ENCODE peak calls at places on chromosome 13, in eight cellular contexts. One of them, this sample, is unnamed.

GRCh38 chr13:66506031-66506777 is 723.9 kb downstream of the PCDH9 start:
- DNase-seq in cardiac muscle cell: no peak
- DNase-seq in Peyer's patch: no peak
- DNase-seq in HCT116: no peak
- DNase-seq in body of pancreas: no peak
- DNase-seq in stomach: no peak
- DNase-seq in ovary: no peak
- DNase-seq in spleen: no peak
- DNase-seq in this sample: no peak

GRCh38 chr13:103250071-103250470 is 183.9 kb upstream of the SLC10A2 start:
- DNase-seq in cardiac muscle cell: no peak
- DNase-seq in Peyer's patch: no peak
- DNase-seq in HCT116: no peak
- DNase-seq in body of pancreas: no peak
- DNase-seq in stomach: no peak
- DNase-seq in ovary: no peak
- DNase-seq in spleen: no peak
- DNase-seq in this sample: no peak

GRCh38 chr13:113906566-113906965 is 42.7 kb upstream of the GAS6 start:
- DNase-seq in cardiac muscle cell: no peak
- DNase-seq in Peyer's patch: no peak
- DNase-seq in HCT116: no peak
- DNase-seq in body of pancreas: no peak
- DNase-seq in stomach: peak
- DNase-seq in ovary: no peak
- DNase-seq in spleen: peak
- DNase-seq in this sample: no peak

GRCh38 chr13:70585109-70585508 is 476.9 kb upstream of the KLHL1 start:
- DNase-seq in cardiac muscle cell: no peak
- DNase-seq in Peyer's patch: no peak
- DNase-seq in HCT116: no peak
- DNase-seq in body of pancreas: no peak
- DNase-seq in stomach: no peak
- DNase-seq in ovary: no peak
- DNase-seq in spleen: no peak
- DNase-seq in this sample: no peak

GRCh38 chr13:106284358-106284757 is 251.1 kb downstream of the EFNB2 start:
- DNase-seq in cardiac muscle cell: no peak
- DNase-seq in Peyer's patch: no peak
- DNase-seq in HCT116: no peak
- DNase-seq in body of pancreas: no peak
- DNase-seq in stomach: no peak
- DNase-seq in ovary: no peak
- DNase-seq in spleen: no peak
- DNase-seq in this sample: peak

GRCh38 chr13:111280666-111281577 is 39.5 kb upstream of the TEX29 start:
- DNase-seq in cardiac muscle cell: no peak
- DNase-seq in Peyer's patch: no peak
- DNase-seq in HCT116: no peak
- DNase-seq in body of pancreas: no peak
- DNase-seq in stomach: no peak
- DNase-seq in ovary: no peak
- DNase-seq in spleen: no peak
- DNase-seq in this sample: no peak

GRCh38 chr13:29753593-29754485 is 96.6 kb downstream of the UBL3 start:
- DNase-seq in cardiac muscle cell: no peak
- DNase-seq in Peyer's patch: no peak
- DNase-seq in HCT116: no peak
- DNase-seq in body of pancreas: no peak
- DNase-seq in stomach: no peak
- DNase-seq in ovary: no peak
- DNase-seq in spleen: no peak
- DNase-seq in this sample: no peak

GRCh38 chr13:86080340-86080995 is 281.2 kb upstream of the SLITRK6 start:
- DNase-seq in cardiac muscle cell: no peak
- DNase-seq in Peyer's patch: no peak
- DNase-seq in HCT116: no peak
- DNase-seq in body of pancreas: no peak
- DNase-seq in stomach: no peak
- DNase-seq in ovary: no peak
- DNase-seq in spleen: no peak
- DNase-seq in this sample: peak

GRCh38 chr13:44098559-44098958 is 218.9 kb downstream of the LACC1 start:
- DNase-seq in cardiac muscle cell: no peak
- DNase-seq in Peyer's patch: peak
- DNase-seq in HCT116: no peak
- DNase-seq in body of pancreas: no peak
- DNase-seq in stomach: no peak
- DNase-seq in ovary: no peak
- DNase-seq in spleen: no peak
- DNase-seq in this sample: no peak

GRCh38 chr13:29922896-29923295 is 72.5 kb upstream of the UBL3 start:
- DNase-seq in cardiac muscle cell: no peak
- DNase-seq in Peyer's patch: no peak
- DNase-seq in HCT116: no peak
- DNase-seq in body of pancreas: no peak
- DNase-seq in stomach: no peak
- DNase-seq in ovary: no peak
- DNase-seq in spleen: no peak
- DNase-seq in this sample: no peak

DNA sequence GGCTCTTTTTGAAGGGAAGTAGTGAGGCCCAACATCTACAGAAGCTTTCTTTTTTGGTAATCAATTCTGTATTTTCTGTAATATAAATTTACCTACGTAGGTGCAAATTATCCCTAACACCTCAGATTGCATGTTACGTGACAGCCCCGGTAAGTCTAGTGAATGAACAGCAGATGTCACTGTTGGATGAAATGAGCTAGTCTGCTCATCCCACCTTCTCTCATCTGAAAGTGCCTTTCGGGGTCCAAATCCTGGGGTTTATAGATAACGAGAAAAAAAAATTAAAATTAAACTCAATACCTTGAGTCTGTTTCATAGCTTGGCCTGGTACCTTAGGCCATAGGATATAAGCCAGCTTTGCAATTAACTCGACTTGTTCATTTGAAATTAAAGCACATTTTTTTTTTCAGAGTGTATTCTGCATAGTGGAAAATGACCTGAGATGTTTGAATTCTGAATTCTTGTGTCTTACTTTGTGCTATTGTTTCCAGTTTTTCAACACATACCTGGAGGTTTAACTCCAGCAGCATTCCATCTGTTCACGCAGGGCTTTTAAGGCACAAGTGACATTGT is 548.2 kb downstream of the GPC5 start:
- DNase-seq in cardiac muscle cell: peak
- DNase-seq in Peyer's patch: no peak
- DNase-seq in HCT116: no peak
- DNase-seq in body of pancreas: no peak
- DNase-seq in stomach: no peak
- DNase-seq in ovary: no peak
- DNase-seq in spleen: no peak
- DNase-seq in this sample: no peak
- TF ChIP-seq CTCF in cardiac muscle cell: peak
- TF ChIP-seq CTCF in Peyer's patch: no peak
- TF ChIP-seq CTCF in HCT116: no peak
- TF ChIP-seq CTCF in body of pancreas: peak
- TF ChIP-seq CTCF in stomach: no peak
- TF ChIP-seq CTCF in ovary: no peak
- TF ChIP-seq CTCF in spleen: peak
- TF ChIP-seq CTCF in this sample: peak

GRCh38 chr13:40389081-40389641 is 277.3 kb downstream of the FOXO1 start:
- DNase-seq in cardiac muscle cell: no peak
- DNase-seq in Peyer's patch: no peak
- DNase-seq in HCT116: no peak
- DNase-seq in body of pancreas: no peak
- DNase-seq in stomach: no peak
- DNase-seq in ovary: no peak
- DNase-seq in spleen: no peak
- DNase-seq in this sample: no peak

GRCh38 chr13:40386586-40386985 is 279.9 kb downstream of the FOXO1 start:
- DNase-seq in cardiac muscle cell: no peak
- DNase-seq in Peyer's patch: no peak
- DNase-seq in HCT116: no peak
- DNase-seq in body of pancreas: no peak
- DNase-seq in stomach: no peak
- DNase-seq in ovary: no peak
- DNase-seq in spleen: no peak
- DNase-seq in this sample: no peak

GRCh38 chr13:40387775-40388174 is 278.7 kb downstream of the FOXO1 start:
- DNase-seq in cardiac muscle cell: no peak
- DNase-seq in Peyer's patch: no peak
- DNase-seq in HCT116: no peak
- DNase-seq in body of pancreas: no peak
- DNase-seq in stomach: no peak
- DNase-seq in ovary: no peak
- DNase-seq in spleen: no peak
- DNase-seq in this sample: no peak

GRCh38 chr13:40390290-40391008 is 276.0 kb downstream of the FOXO1 start:
- DNase-seq in cardiac muscle cell: no peak
- DNase-seq in Peyer's patch: no peak
- DNase-seq in HCT116: no peak
- DNase-seq in body of pancreas: no peak
- DNase-seq in stomach: no peak
- DNase-seq in ovary: no peak
- DNase-seq in spleen: no peak
- DNase-seq in this sample: no peak

GRCh38 chr13:40388617-40389016 is 277.8 kb downstream of the FOXO1 start:
- DNase-seq in cardiac muscle cell: no peak
- DNase-seq in Peyer's patch: peak
- DNase-seq in HCT116: no peak
- DNase-seq in body of pancreas: peak
- DNase-seq in stomach: peak
- DNase-seq in ovary: no peak
- DNase-seq in spleen: peak
- DNase-seq in this sample: no peak
- H3K4me3 ChIP-seq in cardiac muscle cell: no peak
- H3K4me3 ChIP-seq in Peyer's patch: peak
- H3K4me3 ChIP-seq in HCT116: no peak
- H3K4me3 ChIP-seq in body of pancreas: no peak
- H3K4me3 ChIP-seq in stomach: no peak
- H3K4me3 ChIP-seq in ovary: no peak
- H3K4me3 ChIP-seq in spleen: no peak
- H3K4me3 ChIP-seq in this sample: no peak

DNA sequence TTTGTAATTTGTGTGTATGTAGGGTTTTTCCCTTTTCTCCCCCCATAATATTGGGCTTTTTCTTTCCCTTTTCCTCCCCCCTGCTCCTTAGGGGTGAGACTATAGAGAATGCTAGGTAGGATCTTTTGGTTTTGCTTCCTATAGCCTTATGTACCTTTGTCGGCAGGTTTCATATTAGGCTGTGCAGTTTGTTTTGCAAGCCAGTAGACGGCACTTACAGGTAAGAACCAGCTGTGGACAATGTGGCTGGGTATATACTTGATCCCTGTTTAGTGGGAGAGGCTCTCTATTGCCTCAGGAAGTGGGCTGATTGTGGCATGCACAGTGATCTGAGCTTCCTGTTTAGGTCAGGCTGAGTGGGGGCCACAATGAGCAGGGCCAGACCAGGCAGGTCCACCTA is 359.2 kb upstream of the OBI1 start:
- DNase-seq in cardiac muscle cell: no peak
- DNase-seq in Peyer's patch: no peak
- DNase-seq in HCT116: no peak
- DNase-seq in body of pancreas: no peak
- DNase-seq in stomach: no peak
- DNase-seq in ovary: no peak
- DNase-seq in spleen: no peak
- DNase-seq in this sample: no peak
- TF ChIP-seq CTCF in cardiac muscle cell: no peak
- TF ChIP-seq CTCF in Peyer's patch: no peak
- TF ChIP-seq CTCF in HCT116: no peak
- TF ChIP-seq CTCF in body of pancreas: no peak
- TF ChIP-seq CTCF in stomach: no peak
- TF ChIP-seq CTCF in ovary: no peak
- TF ChIP-seq CTCF in spleen: no peak
- TF ChIP-seq CTCF in this sample: no peak

GRCh38 chr13:46075811-46076210 is 23.3 kb upstream of the ZC3H13 start:
- DNase-seq in cardiac muscle cell: no peak
- DNase-seq in Peyer's patch: no peak
- DNase-seq in HCT116: no peak
- DNase-seq in body of pancreas: no peak
- DNase-seq in stomach: no peak
- DNase-seq in ovary: no peak
- DNase-seq in spleen: no peak
- DNase-seq in this sample: no peak
- H3K4me3 ChIP-seq in cardiac muscle cell: no peak
- H3K4me3 ChIP-seq in Peyer's patch: no peak
- H3K4me3 ChIP-seq in HCT116: no peak
- H3K4me3 ChIP-seq in body of pancreas: no peak
- H3K4me3 ChIP-seq in stomach: no peak
- H3K4me3 ChIP-seq in ovary: no peak
- H3K4me3 ChIP-seq in spleen: no peak
- H3K4me3 ChIP-seq in this sample: no peak

GRCh38 chr13:57552441-57552840 is 79.1 kb upstream of the PCDH17 start:
- DNase-seq in cardiac muscle cell: no peak
- DNase-seq in Peyer's patch: no peak
- DNase-seq in HCT116: no peak
- DNase-seq in body of pancreas: no peak
- DNase-seq in stomach: no peak
- DNase-seq in ovary: no peak
- DNase-seq in spleen: no peak
- DNase-seq in this sample: no peak

GRCh38 chr13:57553932-57554331 is 77.6 kb upstream of the PCDH17 start:
- DNase-seq in cardiac muscle cell: no peak
- DNase-seq in Peyer's patch: no peak
- DNase-seq in HCT116: no peak
- DNase-seq in body of pancreas: no peak
- DNase-seq in stomach: no peak
- DNase-seq in ovary: no peak
- DNase-seq in spleen: no peak
- DNase-seq in this sample: no peak

DNA sequence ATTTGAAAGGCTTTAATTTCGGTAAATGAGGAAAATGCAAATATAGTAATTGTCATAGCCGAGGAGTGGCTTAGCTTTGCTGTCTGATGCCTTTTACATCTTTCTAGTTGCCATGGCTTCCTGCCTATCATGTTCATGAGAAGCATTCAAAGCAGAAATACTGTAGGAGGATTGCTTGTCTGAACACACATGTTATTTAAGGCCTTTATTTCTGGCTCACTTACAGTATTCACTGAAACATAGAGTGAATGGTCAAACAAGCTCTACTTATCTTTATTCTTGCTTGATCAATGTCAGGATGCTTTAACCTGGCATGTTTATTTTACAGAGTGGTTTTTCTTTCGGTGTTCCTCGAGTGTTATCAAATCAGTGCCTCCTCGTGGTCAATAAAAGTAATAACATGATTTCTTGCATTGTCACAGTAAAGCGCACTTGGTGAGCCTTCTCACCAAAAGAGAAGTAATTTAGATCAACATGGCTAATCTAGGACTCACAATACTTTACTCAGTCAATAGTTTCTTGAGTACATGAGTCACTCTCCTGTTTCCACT is 73.5 kb upstream of the PCDH17 start:
- DNase-seq in cardiac muscle cell: peak
- DNase-seq in Peyer's patch: no peak
- DNase-seq in HCT116: no peak
- DNase-seq in body of pancreas: no peak
- DNase-seq in stomach: no peak
- DNase-seq in ovary: no peak
- DNase-seq in spleen: no peak
- DNase-seq in this sample: peak
- TF ChIP-seq CTCF in cardiac muscle cell: no peak
- TF ChIP-seq CTCF in Peyer's patch: no peak
- TF ChIP-seq CTCF in HCT116: peak
- TF ChIP-seq CTCF in body of pancreas: peak
- TF ChIP-seq CTCF in stomach: no peak
- TF ChIP-seq CTCF in ovary: no peak
- TF ChIP-seq CTCF in spleen: no peak
- TF ChIP-seq CTCF in this sample: peak

This sample was measured in LNCaP clone FGC.